ENCODE peak calls at places on chromosome 22, in nine cellular contexts. One of them, this sample, is unnamed.

GRCh38 chr22:44667829-44668189 is 34.2 kb upstream of the PRR5 start:
- DNase-seq in transverse colon: peak; percentile 53
- DNase-seq in testis: no peak
- DNase-seq in neural progenitor cell: no peak
- DNase-seq in psoas muscle: peak; percentile 16
- DNase-seq in colonic mucosa: no peak
- DNase-seq in pancreas: no peak
- DNase-seq in MM.1S: no peak
- DNase-seq in lower lobe of right lung: peak; percentile 46
- DNase-seq in this sample: no peak

GRCh38 chr22:39905686-39906085 is 4.8 kb downstream of the GRAP2 start:
- DNase-seq in testis: no peak
- DNase-seq in MM.1S: no peak
- DNase-seq in lower lobe of right lung: no peak
- DNase-seq in pancreas: no peak
- DNase-seq in transverse colon: no peak
- DNase-seq in colonic mucosa: no peak
- DNase-seq in psoas muscle: no peak
- DNase-seq in neural progenitor cell: no peak
- DNase-seq in this sample: no peak

GRCh38 chr22:47665151-47665550 is 902.7 kb downstream of the TBC1D22A start:
- DNase-seq in neural progenitor cell: no peak
- DNase-seq in pancreas: no peak
- DNase-seq in lower lobe of right lung: no peak
- DNase-seq in testis: no peak
- DNase-seq in colonic mucosa: no peak
- DNase-seq in psoas muscle: no peak
- DNase-seq in MM.1S: no peak
- DNase-seq in transverse colon: no peak
- DNase-seq in this sample: no peak

GRCh38 chr22:30948930-30949342 is 19.6 kb downstream of the MORC2 start:
- DNase-seq in psoas muscle: no peak
- DNase-seq in transverse colon: no peak
- DNase-seq in MM.1S: no peak
- DNase-seq in colonic mucosa: no peak
- DNase-seq in testis: no peak
- DNase-seq in neural progenitor cell: no peak
- DNase-seq in pancreas: no peak
- DNase-seq in lower lobe of right lung: no peak
- DNase-seq in this sample: no peak

GRCh38 chr22:38724926-38725571 is 19.3 kb downstream of the GTPBP1 start:
- DNase-seq in colonic mucosa: no peak
- DNase-seq in testis: no peak
- DNase-seq in lower lobe of right lung: no peak
- DNase-seq in psoas muscle: peak; percentile 23
- DNase-seq in MM.1S: peak; percentile 56
- DNase-seq in neural progenitor cell: peak; percentile 47
- DNase-seq in pancreas: no peak
- DNase-seq in transverse colon: no peak
- DNase-seq in this sample: no peak

GRCh38 chr22:17977371-17977770 is 47.0 kb downstream of the MICAL3 start:
- DNase-seq in transverse colon: no peak
- DNase-seq in MM.1S: no peak
- DNase-seq in colonic mucosa: no peak
- DNase-seq in testis: no peak
- DNase-seq in pancreas: no peak
- DNase-seq in lower lobe of right lung: no peak
- DNase-seq in neural progenitor cell: no peak
- DNase-seq in psoas muscle: no peak
- DNase-seq in this sample: no peak

GRCh38 chr22:41425704-41426365 is 20.8 kb downstream of the TOB2 start:
- DNase-seq in transverse colon: no peak
- DNase-seq in testis: no peak
- DNase-seq in pancreas: no peak
- DNase-seq in colonic mucosa: no peak
- DNase-seq in neural progenitor cell: no peak
- DNase-seq in lower lobe of right lung: no peak
- DNase-seq in MM.1S: peak; percentile 87
- DNase-seq in psoas muscle: no peak
- DNase-seq in this sample: no peak

GRCh38 chr22:22233081-22233480 is 11.5 kb upstream of the VPREB1 start:
- DNase-seq in colonic mucosa: no peak
- DNase-seq in MM.1S: no peak
- DNase-seq in testis: no peak
- DNase-seq in transverse colon: no peak
- DNase-seq in pancreas: no peak
- DNase-seq in lower lobe of right lung: no peak
- DNase-seq in psoas muscle: no peak
- DNase-seq in neural progenitor cell: no peak
- DNase-seq in this sample: no peak

GRCh38 chr22:48496987-48497650 is 1330.6 kb downstream of the BRD1 start:
- DNase-seq in pancreas: peak; percentile 46
- DNase-seq in neural progenitor cell: peak; percentile 63
- DNase-seq in testis: no peak
- DNase-seq in lower lobe of right lung: peak; percentile 39
- DNase-seq in colonic mucosa: no peak
- DNase-seq in psoas muscle: peak; percentile 43
- DNase-seq in transverse colon: no peak
- DNase-seq in MM.1S: no peak
- DNase-seq in this sample: no peak

GRCh38 chr22:42993651-42994275 is 21.2 kb downstream of the PACSIN2 start:
- DNase-seq in transverse colon: no peak
- DNase-seq in colonic mucosa: no peak
- DNase-seq in pancreas: peak; percentile 51
- DNase-seq in MM.1S: no peak
- DNase-seq in neural progenitor cell: no peak
- DNase-seq in lower lobe of right lung: no peak
- DNase-seq in psoas muscle: no peak
- DNase-seq in testis: no peak
- DNase-seq in this sample: peak; percentile 62
- H3K27ac ChIP-seq in transverse colon: peak overlapping the region; percentile 94
- H3K27ac ChIP-seq in colonic mucosa: peak overlapping the region; percentile 90
- H3K27ac ChIP-seq in pancreas: peak overlapping the region; percentile 82
- H3K27ac ChIP-seq in MM.1S: no peak overlapping the region
- H3K27ac ChIP-seq in neural progenitor cell: no peak overlapping the region
- H3K27ac ChIP-seq in lower lobe of right lung: peak overlapping the region; percentile 87
- H3K27ac ChIP-seq in psoas muscle: no peak overlapping the region
- H3K27ac ChIP-seq in testis: no peak overlapping the region
- H3K27ac ChIP-seq in this sample: peak overlapping the region; percentile 87

DNA sequence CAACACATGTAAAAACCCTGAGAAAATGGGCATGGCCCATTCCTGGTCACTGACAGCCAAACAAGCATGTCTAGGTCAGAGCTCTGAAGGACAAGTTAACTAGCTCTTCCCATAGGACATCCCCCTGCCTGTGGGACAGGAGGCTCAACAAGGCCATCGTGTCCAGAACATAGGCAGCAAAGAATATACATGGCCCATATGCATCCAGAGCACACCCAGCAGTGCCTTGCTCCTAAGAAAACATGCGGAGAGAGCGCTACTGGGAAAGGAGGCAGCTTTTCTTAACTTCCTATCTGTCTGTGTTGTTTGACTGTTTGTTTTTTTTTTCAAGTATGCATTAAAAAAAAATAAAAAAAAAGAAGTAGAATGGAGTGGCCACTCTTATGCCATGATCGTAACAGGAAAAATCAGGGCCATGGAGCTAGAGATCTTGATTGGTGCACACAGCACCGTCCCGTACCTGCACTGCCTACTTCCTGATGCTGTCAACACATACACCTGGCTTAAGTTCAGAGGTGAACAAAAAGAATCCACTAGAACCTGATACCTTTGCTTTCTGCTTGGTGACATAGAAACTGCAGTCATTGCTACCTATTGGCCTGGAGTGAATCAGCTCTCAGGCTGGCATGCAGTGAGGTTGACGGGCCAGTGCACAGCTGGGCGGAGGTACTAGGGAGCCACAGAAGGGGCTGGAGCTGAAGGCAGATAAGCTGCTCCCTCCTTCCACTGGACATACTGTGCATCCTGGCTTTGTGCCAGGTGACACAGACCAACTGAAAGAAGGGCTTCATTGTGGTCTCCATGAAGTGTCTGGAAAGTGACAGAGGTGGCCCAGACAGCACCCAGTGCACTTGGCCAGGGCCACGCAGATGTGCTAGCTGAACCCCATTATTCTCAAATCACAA is 11.9 kb downstream of the UFD1 start:
- DNase-seq in neural progenitor cell: no peak
- DNase-seq in lower lobe of right lung: no peak
- DNase-seq in testis: no peak
- DNase-seq in pancreas: no peak
- DNase-seq in transverse colon: no peak
- DNase-seq in colonic mucosa: no peak
- DNase-seq in MM.1S: no peak
- DNase-seq in psoas muscle: no peak
- DNase-seq in this sample: no peak
- H3K36me3 ChIP-seq in neural progenitor cell: no peaks in the 10 kb centered on the region
- H3K36me3 ChIP-seq in lower lobe of right lung: peaks cover 98% of the 10 kb centered on the region
- H3K36me3 ChIP-seq in testis: no peaks in the 10 kb centered on the region
- H3K36me3 ChIP-seq in pancreas: peaks cover 4% of the 10 kb centered on the region
- H3K36me3 ChIP-seq in transverse colon: no peaks in the 10 kb centered on the region
- H3K36me3 ChIP-seq in colonic mucosa: peaks cover 32% of the 10 kb centered on the region
- H3K36me3 ChIP-seq in MM.1S: peaks cover 22% of the 10 kb centered on the region
- H3K36me3 ChIP-seq in psoas muscle: peaks cover 25% of the 10 kb centered on the region
- H3K36me3 ChIP-seq in this sample: peaks cover 98% of the 10 kb centered on the region

GRCh38 chr22:29187831-29188230 is 17.9 kb upstream of the EMID1 start:
- DNase-seq in testis: no peak
- DNase-seq in colonic mucosa: no peak
- DNase-seq in pancreas: no peak
- DNase-seq in transverse colon: no peak
- DNase-seq in lower lobe of right lung: no peak
- DNase-seq in psoas muscle: no peak
- DNase-seq in neural progenitor cell: no peak
- DNase-seq in MM.1S: no peak
- DNase-seq in this sample: no peak
- H3K27ac ChIP-seq in testis: no peak overlapping the region
- H3K27ac ChIP-seq in colonic mucosa: no peak overlapping the region
- H3K27ac ChIP-seq in pancreas: no peak overlapping the region
- H3K27ac ChIP-seq in transverse colon: no peak overlapping the region
- H3K27ac ChIP-seq in lower lobe of right lung: no peak overlapping the region
- H3K27ac ChIP-seq in psoas muscle: no peak overlapping the region
- H3K27ac ChIP-seq in neural progenitor cell: no peak overlapping the region
- H3K27ac ChIP-seq in MM.1S: no peak overlapping the region
- H3K27ac ChIP-seq in this sample: no peak overlapping the region

GRCh38 chr22:25038771-25039170 is 86.3 kb downstream of the KIAA1671 start:
- DNase-seq in lower lobe of right lung: no peak
- DNase-seq in psoas muscle: no peak
- DNase-seq in transverse colon: no peak
- DNase-seq in testis: no peak
- DNase-seq in MM.1S: no peak
- DNase-seq in pancreas: no peak
- DNase-seq in neural progenitor cell: no peak
- DNase-seq in colonic mucosa: no peak
- DNase-seq in this sample: no peak

GRCh38 chr22:25039255-25039654 is 86.7 kb downstream of the KIAA1671 start:
- DNase-seq in neural progenitor cell: no peak
- DNase-seq in lower lobe of right lung: no peak
- DNase-seq in transverse colon: no peak
- DNase-seq in psoas muscle: no peak
- DNase-seq in colonic mucosa: no peak
- DNase-seq in MM.1S: no peak
- DNase-seq in testis: no peak
- DNase-seq in pancreas: no peak
- DNase-seq in this sample: no peak

GRCh38 chr22:25032066-25032465 is 79.5 kb downstream of the KIAA1671 start:
- DNase-seq in neural progenitor cell: no peak
- DNase-seq in psoas muscle: no peak
- DNase-seq in lower lobe of right lung: no peak
- DNase-seq in pancreas: no peak
- DNase-seq in testis: no peak
- DNase-seq in colonic mucosa: no peak
- DNase-seq in transverse colon: no peak
- DNase-seq in MM.1S: no peak
- DNase-seq in this sample: no peak

GRCh38 chr22:25038239-25038638 is 85.7 kb downstream of the KIAA1671 start:
- DNase-seq in psoas muscle: no peak
- DNase-seq in neural progenitor cell: no peak
- DNase-seq in transverse colon: no peak
- DNase-seq in MM.1S: no peak
- DNase-seq in testis: no peak
- DNase-seq in pancreas: no peak
- DNase-seq in colonic mucosa: no peak
- DNase-seq in lower lobe of right lung: no peak
- DNase-seq in this sample: no peak

DNA sequence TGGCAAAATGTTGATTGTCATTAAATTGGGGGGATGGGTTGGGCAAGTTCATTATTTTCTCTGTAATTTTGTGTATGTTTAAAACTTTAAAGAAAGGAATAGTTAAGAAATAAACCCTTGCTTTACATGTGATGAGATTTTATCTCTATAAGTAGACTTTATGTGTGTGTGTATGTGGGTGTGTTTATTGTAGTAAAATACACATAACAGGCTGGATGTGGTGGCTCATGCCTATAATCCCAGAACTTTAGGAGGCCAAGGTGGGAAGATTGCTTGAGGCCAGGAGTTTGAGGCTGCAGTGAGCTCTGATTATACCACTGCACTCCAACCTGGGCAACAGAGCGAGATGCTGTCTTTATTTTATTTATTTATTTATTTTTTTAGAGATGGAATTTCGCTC is 83.2 kb downstream of the KIAA1671 start:
- DNase-seq in testis: no peak
- DNase-seq in lower lobe of right lung: no peak
- DNase-seq in neural progenitor cell: no peak
- DNase-seq in colonic mucosa: no peak
- DNase-seq in transverse colon: no peak
- DNase-seq in MM.1S: no peak
- DNase-seq in psoas muscle: no peak
- DNase-seq in pancreas: no peak
- DNase-seq in this sample: no peak
- H3K36me3 ChIP-seq in testis: no peaks in the 10 kb centered on the region
- H3K36me3 ChIP-seq in lower lobe of right lung: peaks cover 26% of the 10 kb centered on the region
- H3K36me3 ChIP-seq in neural progenitor cell: no peaks in the 10 kb centered on the region
- H3K36me3 ChIP-seq in colonic mucosa: no peaks in the 10 kb centered on the region
- H3K36me3 ChIP-seq in transverse colon: no peaks in the 10 kb centered on the region
- H3K36me3 ChIP-seq in MM.1S: no peaks in the 10 kb centered on the region
- H3K36me3 ChIP-seq in psoas muscle: no peaks in the 10 kb centered on the region
- H3K36me3 ChIP-seq in pancreas: no peaks in the 10 kb centered on the region
- H3K36me3 ChIP-seq in this sample: no peaks in the 10 kb centered on the region

GRCh38 chr22:19446603-19447387 is 716 bp downstream of the C22orf39 start:
- DNase-seq in neural progenitor cell: peak; percentile 78
- DNase-seq in psoas muscle: no peak
- DNase-seq in transverse colon: peak; percentile 12
- DNase-seq in testis: peak; percentile 30
- DNase-seq in lower lobe of right lung: no peak
- DNase-seq in pancreas: no peak
- DNase-seq in MM.1S: no peak
- DNase-seq in colonic mucosa: peak; percentile 32
- DNase-seq in this sample: peak; percentile 50
- H3K27ac ChIP-seq in neural progenitor cell: peak overlapping the region; percentile 83
- H3K27ac ChIP-seq in psoas muscle: peak overlapping the region; percentile 98
- H3K27ac ChIP-seq in transverse colon: peak overlapping the region; percentile 97
- H3K27ac ChIP-seq in testis: peak overlapping the region; percentile 87
- H3K27ac ChIP-seq in lower lobe of right lung: peak overlapping the region; percentile 89
- H3K27ac ChIP-seq in pancreas: peak overlapping the region; percentile 94
- H3K27ac ChIP-seq in MM.1S: peak overlapping the region; percentile 75
- H3K27ac ChIP-seq in colonic mucosa: peak overlapping the region; percentile 87
- H3K27ac ChIP-seq in this sample: peak overlapping the region; percentile 96

DNA sequence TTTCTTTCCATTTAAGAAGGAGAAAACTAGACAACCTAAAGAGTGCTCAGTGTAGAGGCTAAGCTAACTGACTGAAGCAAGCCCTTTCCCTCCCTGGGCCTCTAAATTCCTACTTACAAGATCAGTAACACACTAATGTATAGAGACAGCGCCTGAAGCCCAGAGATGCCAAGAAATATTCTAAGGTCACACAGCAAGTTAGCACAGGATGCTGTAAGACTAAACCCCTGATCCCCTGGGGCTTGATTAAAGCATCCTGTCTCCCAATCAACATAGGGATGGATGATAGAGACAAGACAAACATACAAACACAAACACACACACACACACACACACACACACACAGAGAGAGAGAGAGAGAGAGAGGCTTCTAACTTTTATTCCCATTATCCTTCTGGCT is 5.6 kb downstream of the LARGE1 start:
- DNase-seq in colonic mucosa: no peak
- DNase-seq in MM.1S: no peak
- DNase-seq in transverse colon: no peak
- DNase-seq in pancreas: no peak
- DNase-seq in lower lobe of right lung: no peak
- DNase-seq in neural progenitor cell: no peak
- DNase-seq in psoas muscle: no peak
- DNase-seq in testis: no peak
- DNase-seq in this sample: no peak
- H3K36me3 ChIP-seq in colonic mucosa: no peaks in the 10 kb centered on the region
- H3K36me3 ChIP-seq in MM.1S: no peaks in the 10 kb centered on the region
- H3K36me3 ChIP-seq in transverse colon: no peaks in the 10 kb centered on the region
- H3K36me3 ChIP-seq in pancreas: no peaks in the 10 kb centered on the region
- H3K36me3 ChIP-seq in lower lobe of right lung: no peaks in the 10 kb centered on the region
- H3K36me3 ChIP-seq in neural progenitor cell: no peaks in the 10 kb centered on the region
- H3K36me3 ChIP-seq in psoas muscle: no peaks in the 10 kb centered on the region
- H3K36me3 ChIP-seq in testis: no peaks in the 10 kb centered on the region
- H3K36me3 ChIP-seq in this sample: no peaks in the 10 kb centered on the region